ENCODE peak calls at places on chromosome X, in five cellular contexts. M, D, T, I and H are unnamed samples.

GRCh38 chrX:75522565-75523411 is at the start of gene ZDHHC15:
- DNase-seq in M (peak), D (no peak), T (no peak), I (peak), H (peak)

GRCh38 chrX:10048076-10048475 is 80.9 kb downstream of the CLDN34 start:
- DNase-seq in M (no peak), D (no peak), T (no peak), I (no peak), H (no peak)

GRCh38 chrX:135892781-135893180 is 463 bp downstream of the CT45A10 start:
- DNase-seq in M (no peak), D (no peak), T (no peak), I (no peak), H (no peak)

GRCh38 chrX:109936598-109936997 is 66.3 kb upstream of the TMEM164 start:
- DNase-seq in M (no peak), D (no peak), T (no peak), I (no peak), H (no peak)

GRCh38 chrX:30141966-30142365 is 73.4 kb upstream of the MAGEB2 start:
- DNase-seq in M (no peak), D (peak), T (no peak), I (no peak), H (no peak)

GRCh38 chrX:112768563-112768962 is 72.1 kb downstream of the AMOT start:
- DNase-seq in M (no peak), D (no peak), T (no peak), I (no peak), H (no peak)

GRCh38 chrX:19342331-19342906 is 1.3 kb upstream of the PDHA1 start:
- DNase-seq in M (no peak), D (no peak), T (no peak), I (no peak), H (no peak)

GRCh38 chrX:81957900-81958545 is 756.1 kb downstream of the SH3BGRL start:
- DNase-seq in M (no peak), D (no peak), T (no peak), I (no peak), H (no peak)

GRCh38 chrX:41022579-41022978 is 62.7 kb upstream of the USP9X start:
- DNase-seq in M (no peak), D (no peak), T (no peak), I (no peak), H (no peak)

GRCh38 chrX:19673334-19674040 is 158.2 kb upstream of the MAP3K15 start:
- DNase-seq in M (no peak), D (peak), T (peak), I (no peak), H (peak)

GRCh38 chrX:82196866-82197265 is 995.0 kb downstream of the SH3BGRL start:
- DNase-seq in M (no peak), D (no peak), T (no peak), I (no peak), H (no peak)

GRCh38 chrX:130103605-130104004 is 6.7 kb downstream of the ELF4 start:
- DNase-seq in M (no peak), D (no peak), T (no peak), I (no peak), H (no peak)

GRCh38 chrX:119887721-119888425 is 7.8 kb upstream of the AKAP14 start:
- DNase-seq in M (peak), D (no peak), T (no peak), I (peak), H (no peak)

GRCh38 chrX:2188316-2188715 is 312.5 kb downstream of the DHRSX start:
- DNase-seq in M (no peak), D (no peak), T (no peak), I (no peak), H (no peak)

GRCh38 chrX:30313322-30313721 is 4.1 kb upstream of the NR0B1 start:
- DNase-seq in M (no peak), D (no peak), T (no peak), I (no peak), H (no peak)

GRCh38 chrX:110282922-110283321 is 35.0 kb downstream of the AMMECR1 start:
- DNase-seq in M (no peak), D (no peak), T (no peak), I (no peak), H (no peak)

GRCh38 chrX:74579597-74580209 is 34.7 kb downstream of the RLIM start:
- DNase-seq in M (no peak), D (peak), T (peak), I (no peak), H (peak)

GRCh38 chrX:106397788-106398538 is 213.8 kb upstream of the RADX start:
- DNase-seq in M (no peak), D (no peak), T (no peak), I (no peak), H (peak)
- TF ChIP-seq CTCF in M (no peak), D (no peak), T (no peak), I (no peak), H (peak)

GRCh38 chrX:26649534-26649933 is 433.6 kb downstream of the MAGEB5 start:
- DNase-seq in M (no peak), D (no peak), T (no peak), I (no peak), H (no peak)
- TF ChIP-seq CTCF in M (peak), D (peak), T (peak), I (no peak), H (peak)

GRCh38 chrX:13123247-13123856 is 78.9 kb upstream of the FAM9C start:
- DNase-seq in M (no peak), D (no peak), T (no peak), I (no peak), H (no peak)
- TF ChIP-seq CTCF in M (no peak), D (no peak), T (no peak), I (no peak), H (no peak)

DNA sequence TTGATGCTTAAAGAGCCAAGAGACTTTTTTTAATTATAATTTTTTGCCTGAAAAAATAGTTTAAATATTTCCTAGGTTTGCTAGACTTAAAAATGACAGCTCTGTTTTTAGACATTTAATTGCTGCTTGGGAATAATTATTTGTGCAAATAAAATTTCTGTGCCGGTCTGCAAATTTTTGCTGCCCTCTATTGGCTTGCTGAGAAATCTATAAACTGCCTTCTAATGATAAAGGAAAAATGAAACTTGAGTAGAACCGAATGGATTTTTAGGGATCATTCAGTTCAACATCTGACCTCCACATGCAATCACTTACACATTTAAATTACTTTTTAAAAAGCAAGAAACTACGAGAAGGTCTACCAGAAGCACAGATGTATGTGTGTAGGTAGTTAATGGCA is 434.0 kb downstream of the FAM133A start:
- DNase-seq in M (no peak), D (no peak), T (no peak), I (no peak), H (no peak)
- TF ChIP-seq CTCF in M (no peak), D (no peak), T (no peak), I (no peak), H (no peak)

GRCh38 chrX:85114776-85115175 is 111.1 kb downstream of the APOOL start:
- DNase-seq in M (no peak), D (no peak), T (no peak), I (no peak), H (no peak)
- TF ChIP-seq CTCF in M (no peak), D (no peak), T (no peak), I (no peak), H (no peak)

DNA sequence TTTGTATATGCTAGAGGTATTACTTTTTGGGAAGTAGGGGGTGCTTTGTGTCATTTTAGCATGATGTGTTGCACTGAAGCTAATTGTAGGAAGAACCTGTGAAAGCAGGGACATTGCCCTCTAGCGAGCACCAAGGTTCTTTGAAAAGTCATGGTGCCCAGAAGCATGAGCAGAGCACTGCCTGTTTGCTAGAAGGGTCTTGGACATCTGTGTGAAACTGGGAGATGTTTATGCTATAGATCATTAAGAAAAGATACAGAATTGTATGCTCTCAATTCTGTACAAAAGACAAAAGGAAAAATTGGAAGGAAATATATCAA is 14.7 kb downstream of the GRPR start:
- DNase-seq in M (no peak), D (no peak), T (no peak), I (no peak), H (no peak)
- TF ChIP-seq CTCF in M (peak), D (no peak), T (no peak), I (no peak), H (no peak)

GRCh38 chrX:68498508-68499379 is at the start of gene YIPF6:
- DNase-seq in M (peak), D (no peak), T (no peak), I (peak), H (no peak)
- TF ChIP-seq CTCF in M (no peak), D (no peak), T (no peak), I (no peak), H (no peak)

GRCh38 chrX:65745992-65746391 is 78.5 kb downstream of the MSN start:
- DNase-seq in M (no peak), D (no peak), T (no peak), I (no peak), H (no peak)
- TF ChIP-seq CTCF in M (peak), D (no peak), T (no peak), I (no peak), H (no peak)